ENCODE peak calls at places on chromosomes 13 and 19, in five cellular contexts. N, W, E, O and F are unnamed samples.
A peak's percentile ranks its signal among the peaks of the same experiment; 100 is the strongest.

GRCh38 chr13:113151745-113152707 is 6.4 kb upstream of the PROZ start:
- DNase-seq in N (no peak), W (peak; percentile 74), E (peak; percentile 46), O (peak; percentile 87), F (no peak)

GRCh38 chr13:29522044-29522685 is 73.3 kb downstream of the SLC7A1 start:
- DNase-seq in N (no peak), W (no peak), E (no peak), O (no peak), F (no peak)

GRCh38 chr13:36766295-36766694 is 52.7 kb upstream of the RFXAP start:
- DNase-seq in N (no peak), W (no peak), E (no peak), O (no peak), F (no peak)

GRCh38 chr13:74768521-74769090 is 634.4 kb upstream of the KLF12 start:
- DNase-seq in N (no peak), W (no peak), E (no peak), O (no peak), F (no peak)

GRCh38 chr13:110680852-110681251 is 25.1 kb downstream of the CARS2 start:
- DNase-seq in N (no peak), W (no peak), E (no peak), O (no peak), F (peak; percentile 36)

GRCh38 chr13:40987606-40988280 is 31.4 kb downstream of the ELF1 start:
- DNase-seq in N (no peak), W (no peak), E (no peak), O (no peak), F (no peak)

GRCh38 chr13:98839826-98840769 is 87.6 kb upstream of the SLC15A1 start:
- DNase-seq in N (peak; percentile 62), W (no peak), E (peak; percentile 16), O (no peak), F (peak; percentile 14)

GRCh38 chr13:40666905-40667621 is 622 bp upstream of the FOXO1 start:
- DNase-seq in N (peak; percentile 48), W (peak; percentile 90), E (peak; percentile 90), O (no peak), F (peak; percentile 49)

GRCh38 chr13:94122300-94122699 is 357.2 kb downstream of the DCT start:
- DNase-seq in N (no peak), W (no peak), E (no peak), O (no peak), F (no peak)

GRCh38 chr19:2627319-2627829 is 75.1 kb downstream of the GNG7 start:
- DNase-seq in N (peak; percentile 87), W (no peak), E (peak; percentile 83), O (no peak), F (no peak)
- TF ChIP-seq POLR2AphosphoS5 in N (peak; percentile 90), W (no peak), E (peak; percentile 84), O (peak; percentile 90), F (no peak)

GRCh38 chr19:49665301-49666119 is at the start of the genes BCL2L12 and IRF3:
- DNase-seq in N (peak; percentile 99), W (peak; percentile 100), E (peak; percentile 97), O (peak; percentile 98), F (peak; percentile 98)
- TF ChIP-seq POLR2A in N (no peak), W (no peak), E (peak; percentile 33), O (no peak), F (peak; percentile 66)

DNA sequence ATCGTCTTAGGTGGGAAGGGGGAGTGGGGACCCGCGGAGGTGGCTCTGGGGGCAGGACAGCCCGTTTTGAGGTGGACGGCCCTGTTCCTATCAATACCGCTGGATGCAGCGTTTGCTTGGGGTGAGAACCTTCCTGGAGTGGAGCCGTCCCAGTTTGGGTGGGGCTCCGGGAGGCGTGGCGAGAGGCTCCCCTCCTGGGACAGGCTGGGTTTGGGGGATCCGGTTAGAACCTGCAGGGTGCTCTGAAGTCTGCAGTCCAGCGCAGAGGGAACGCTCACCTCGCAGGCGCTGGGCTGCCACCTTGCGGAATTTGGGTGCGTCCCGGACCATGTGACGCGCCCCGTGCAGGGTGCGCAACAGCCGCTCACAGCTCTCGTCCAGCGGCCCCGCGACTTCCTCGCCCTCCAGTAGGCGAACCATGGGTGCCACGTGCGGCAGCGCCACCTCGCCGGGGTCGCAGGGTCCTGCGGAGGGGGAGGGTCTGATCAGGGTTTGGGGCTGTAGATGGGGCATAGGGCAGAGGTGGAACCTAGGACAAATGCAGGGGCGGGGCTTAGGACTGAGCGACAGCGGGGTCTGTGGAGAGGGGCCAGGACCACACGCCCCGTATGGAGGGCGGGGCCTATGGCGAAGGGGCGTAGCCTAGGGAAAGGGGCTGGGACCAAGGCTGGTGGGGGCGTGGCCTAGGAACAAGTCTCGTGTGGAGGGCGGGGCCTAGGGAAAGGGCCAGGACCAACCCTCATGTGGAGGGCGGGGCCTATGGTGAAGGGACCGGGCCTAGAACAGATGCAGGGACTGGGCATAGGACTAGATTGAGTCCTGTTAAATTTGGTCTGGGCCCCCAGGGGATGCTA is 13.8 kb downstream of the SH2D3A start:
- DNase-seq in N (peak; percentile 87), W (peak; percentile 93), E (peak; percentile 93), O (no peak), F (peak; percentile 89)
- TF ChIP-seq POLR2AphosphoS5 in N (no peak), W (no peak), E (peak; percentile 38), O (peak; percentile 47), F (no peak)

DNA sequence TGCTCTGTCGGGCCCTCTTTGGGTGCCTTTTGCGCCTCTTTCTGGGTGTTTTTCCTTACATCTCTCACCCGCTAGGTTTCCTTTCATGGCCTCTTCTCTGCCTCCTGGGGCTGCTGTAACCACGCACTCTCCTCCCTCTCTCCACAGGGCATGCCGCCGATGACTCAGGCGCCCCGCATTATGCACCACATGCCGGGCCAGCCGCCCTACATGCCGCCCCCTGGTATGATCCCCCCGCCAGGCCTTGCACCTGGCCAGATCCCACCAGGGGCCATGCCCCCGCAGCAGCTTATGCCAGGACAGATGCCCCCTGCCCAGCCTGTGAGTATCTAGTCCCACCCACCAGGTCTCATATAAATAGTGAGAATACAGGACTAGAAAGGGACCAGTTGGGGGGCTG is 11.8 kb downstream of the SNRPA start:
- DNase-seq in N (no peak), W (no peak), E (no peak), O (no peak), F (no peak)
- TF ChIP-seq POLR2A in N (no peak), W (no peak), E (no peak), O (no peak), F (no peak)